ENCODE peak calls at places on chromosomes 12 and 14, in nine cellular contexts. Y is EL; V is T-helper 9 cell; X is GM18507; C is prostate gland; B is activated effector memory CD4-positive, alpha-beta T cell treated with anti-CD3 and anti-CD28 coated beads, Interleukin-2, amount 50 U/mL, for 16 hours; Z is H4; Q is uterus; K is adipocyte. N is an unnamed sample.

GRCh38 chr14:91271639-91272038 is 27.1 kb upstream of the GPR68 start:
- DNase-seq in K (no peak), Q (no peak), V (no peak), X (no peak), C (no peak), Z (no peak), Y (no peak), B (no peak), N (no peak)

GRCh38 chr12:117579939-117580717 is 218.7 kb upstream of the NOS1 start:
- DNase-seq in Z (no peak), Y (no peak), B (no peak), V (no peak), Q (no peak), X (no peak), K (no peak), C (no peak), N (no peak)

GRCh38 chr12:116277393-116278258 is at the start of gene MED13L:
- DNase-seq in X (peak), K (peak), B (peak), Y (peak), C (peak), Q (peak), Z (peak), V (peak), N (peak)

GRCh38 chr12:2403221-2403976 is 350.6 kb downstream of the CACNA1C start:
- DNase-seq in Q (no peak), Z (no peak), X (no peak), Y (no peak), V (no peak), B (peak), C (no peak), K (no peak), N (no peak)

GRCh38 chr12:6326316-6326959 is 15.4 kb downstream of the TNFRSF1A start:
- DNase-seq in Y (peak), K (no peak), X (no peak), C (no peak), Z (no peak), B (no peak), Q (peak), V (no peak), N (peak)

GRCh38 chr12:68842123-68842522 is 34.1 kb downstream of the MDM2 start:
- DNase-seq in X (no peak), B (no peak), Z (no peak), V (no peak), K (no peak), C (no peak), Y (no peak), Q (no peak), N (no peak)

GRCh38 chr14:53183611-53184010 is 30.5 kb upstream of the DDHD1 start:
- DNase-seq in Q (no peak), Z (no peak), C (no peak), B (no peak), K (peak), X (no peak), V (no peak), Y (peak), N (no peak)

GRCh38 chr12:42332301-42332894 is 6.4 kb downstream of the PPHLN1 start:
- DNase-seq in B (no peak), X (no peak), Q (no peak), K (peak), Z (peak), Y (peak), C (peak), V (peak), N (peak)

GRCh38 chr14:29734732-29735131 is 192.9 kb downstream of the PRKD1 start:
- DNase-seq in C (no peak), K (no peak), X (no peak), V (no peak), Y (no peak), Z (no peak), B (no peak), Q (no peak), N (no peak)

GRCh38 chr12:1630827-1631591 is 2.0 kb downstream of the WNT5B start:
- DNase-seq in B (no peak), Y (no peak), C (no peak), Z (no peak), K (no peak), Q (no peak), V (no peak), X (no peak), N (no peak)